ENCODE peak calls at places on chromosomes 16 and 17, in four cellular contexts. One of them, this sample, is unnamed.

GRCh38 chr17:37179893-37180292 is 195.9 kb upstream of the C17orf78 start:
- DNase-seq in NCI-H446 treated with DMSO at 0.1 percent for 48 hours: no peak
- DNase-seq in HCEC 1CT: peak
- DNase-seq in mesothelial cell of epicardium: no peak
- DNase-seq in this sample: no peak

GRCh38 chr17:18258356-18259038 is at the start of gene FLII:
- DNase-seq in NCI-H446 treated with DMSO at 0.1 percent for 48 hours: no peak
- DNase-seq in HCEC 1CT: peak
- DNase-seq in mesothelial cell of epicardium: no peak
- DNase-seq in this sample: no peak

GRCh38 chr16:2250652-2251280 is 621 bp downstream of the ECI1 start:
- DNase-seq in NCI-H446 treated with DMSO at 0.1 percent for 48 hours: no peak
- DNase-seq in HCEC 1CT: peak
- DNase-seq in mesothelial cell of epicardium: no peak
- DNase-seq in this sample: no peak

GRCh38 chr17:73267648-73268537 is 6.2 kb upstream of the CPSF4L start:
- DNase-seq in NCI-H446 treated with DMSO at 0.1 percent for 48 hours: no peak
- DNase-seq in HCEC 1CT: no peak
- DNase-seq in mesothelial cell of epicardium: no peak
- DNase-seq in this sample: no peak

GRCh38 chr16:35188288-35189155 is 1729.1 kb downstream of the TP53TG3F start:
- DNase-seq in NCI-H446 treated with DMSO at 0.1 percent for 48 hours: no peak
- DNase-seq in HCEC 1CT: no peak
- DNase-seq in mesothelial cell of epicardium: no peak
- DNase-seq in this sample: no peak

GRCh38 chr17:43175213-43176118 is 4.5 kb downstream of the NBR1 start:
- DNase-seq in NCI-H446 treated with DMSO at 0.1 percent for 48 hours: no peak
- DNase-seq in HCEC 1CT: peak
- DNase-seq in mesothelial cell of epicardium: no peak
- DNase-seq in this sample: no peak

GRCh38 chr16:49527621-49528020 is 154.0 kb downstream of the C16orf78 start:
- DNase-seq in NCI-H446 treated with DMSO at 0.1 percent for 48 hours: no peak
- DNase-seq in HCEC 1CT: no peak
- DNase-seq in mesothelial cell of epicardium: no peak
- DNase-seq in this sample: no peak

GRCh38 chr17:29032798-29033197 is 10.1 kb upstream of the PIPOX start:
- DNase-seq in NCI-H446 treated with DMSO at 0.1 percent for 48 hours: no peak
- DNase-seq in HCEC 1CT: no peak
- DNase-seq in mesothelial cell of epicardium: no peak
- DNase-seq in this sample: no peak

This sample was measured in NCI-H1694.